ENCODE peak calls at places on chromosomes 16 and 17, in eight cellular contexts. T, D, A, Z, N, X, K and Y are unnamed samples.

GRCh38 chr17:10105513-10106001 is 92.8 kb downstream of the GAS7 start:
- DNase-seq in T (no peak), D (no peak), A (no peak), Z (no peak), N (no peak), X (no peak), K (no peak), Y (no peak)

GRCh38 chr17:58331815-58332719 is 3.5 kb upstream of the TSPOAP1 start:
- DNase-seq in T (no peak), D (no peak), A (peak), Z (no peak), N (peak), X (no peak), K (no peak), Y (no peak)

GRCh38 chr17:17118399-17118798 is 76.1 kb downstream of the MPRIP start:
- DNase-seq in T (no peak), D (no peak), A (no peak), Z (no peak), N (no peak), X (no peak), K (no peak), Y (no peak)

GRCh38 chr16:83300326-83300725 is 507.5 kb upstream of the HSBP1 start:
- DNase-seq in T (no peak), D (no peak), A (no peak), Z (no peak), N (no peak), X (no peak), K (no peak), Y (no peak)

GRCh38 chr16:54627616-54628015 is 303.0 kb upstream of the IRX5 start:
- DNase-seq in T (no peak), D (no peak), A (no peak), Z (no peak), N (no peak), X (no peak), K (no peak), Y (no peak)

GRCh38 chr17:64134996-64135395 is 5.1 kb upstream of the ERN1 start:
- DNase-seq in T (no peak), D (no peak), A (no peak), Z (no peak), N (no peak), X (no peak), K (no peak), Y (no peak)

GRCh38 chr16:1645914-1646525 is 32.1 kb upstream of the JPT2 start:
- DNase-seq in T (peak), D (no peak), A (no peak), Z (peak), N (peak), X (no peak), K (no peak), Y (peak)

GRCh38 chr16:74279805-74280204 is 16.8 kb upstream of the PSMD7 start:
- DNase-seq in T (no peak), D (no peak), A (no peak), Z (no peak), N (no peak), X (no peak), K (no peak), Y (no peak)

GRCh38 chr16:16183562-16183961 is 39.7 kb downstream of the ABCC6 start:
- DNase-seq in T (no peak), D (no peak), A (no peak), Z (no peak), N (no peak), X (no peak), K (peak), Y (no peak)
- TF ChIP-seq CTCF in T (peak), D (peak), A (no peak), Z (no peak), N (no peak), X (no peak), K (peak), Y (peak)

DNA sequence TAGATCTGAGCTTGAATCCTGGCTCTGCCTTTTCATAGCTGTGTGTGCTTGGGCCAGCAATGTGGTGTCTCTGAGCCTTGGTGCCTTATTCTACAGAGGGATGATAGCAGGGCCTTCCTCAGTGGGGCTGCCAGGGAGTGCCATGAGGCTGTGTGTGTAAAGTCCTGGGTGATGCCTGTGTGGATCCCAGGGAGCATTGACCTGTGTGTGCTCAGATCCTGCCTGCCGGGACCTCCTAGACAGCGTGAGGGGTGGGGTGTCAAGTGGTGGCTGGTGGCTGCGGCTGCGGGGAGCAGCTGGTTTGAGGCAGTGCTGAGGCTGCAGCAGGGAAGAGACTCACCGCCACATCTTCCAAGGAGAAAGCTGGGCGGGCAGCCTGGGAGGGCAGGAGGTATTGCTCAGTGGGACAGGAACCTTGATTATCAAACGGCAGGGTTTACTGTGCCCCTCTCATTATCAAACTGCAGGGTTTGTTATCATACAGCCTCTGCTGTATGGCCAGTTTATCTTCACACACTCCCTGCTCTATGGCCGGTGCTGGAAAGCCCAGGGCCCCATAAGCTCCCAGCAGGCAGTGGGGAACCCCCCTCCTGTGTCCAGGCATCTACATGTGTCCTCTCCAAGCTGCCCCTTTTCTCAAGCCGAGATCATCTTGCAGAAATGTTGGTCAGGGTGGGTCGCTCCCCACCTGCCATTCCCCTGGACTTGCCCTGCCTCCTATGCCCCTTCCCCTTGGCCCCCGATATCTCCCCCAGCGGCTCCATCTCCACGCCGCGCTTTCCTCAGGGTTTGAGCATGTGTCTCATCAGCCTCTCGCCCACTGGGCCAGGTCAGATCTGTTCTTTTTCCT is 3.1 kb upstream of the ADCY7 start:
- DNase-seq in T (no peak), D (no peak), A (no peak), Z (no peak), N (no peak), X (no peak), K (no peak), Y (no peak)
- TF ChIP-seq CTCF in T (no peak), D (no peak), A (no peak), Z (no peak), N (no peak), X (no peak), K (no peak), Y (no peak)

GRCh38 chr17:43994272-43995149 is 9.9 kb upstream of the NAGS start:
- DNase-seq in T (peak), D (no peak), A (peak), Z (peak), N (peak), X (no peak), K (peak), Y (peak)
- TF ChIP-seq CTCF in T (peak), D (peak), A (peak), Z (peak), N (peak), X (peak), K (peak), Y (peak)

DNA sequence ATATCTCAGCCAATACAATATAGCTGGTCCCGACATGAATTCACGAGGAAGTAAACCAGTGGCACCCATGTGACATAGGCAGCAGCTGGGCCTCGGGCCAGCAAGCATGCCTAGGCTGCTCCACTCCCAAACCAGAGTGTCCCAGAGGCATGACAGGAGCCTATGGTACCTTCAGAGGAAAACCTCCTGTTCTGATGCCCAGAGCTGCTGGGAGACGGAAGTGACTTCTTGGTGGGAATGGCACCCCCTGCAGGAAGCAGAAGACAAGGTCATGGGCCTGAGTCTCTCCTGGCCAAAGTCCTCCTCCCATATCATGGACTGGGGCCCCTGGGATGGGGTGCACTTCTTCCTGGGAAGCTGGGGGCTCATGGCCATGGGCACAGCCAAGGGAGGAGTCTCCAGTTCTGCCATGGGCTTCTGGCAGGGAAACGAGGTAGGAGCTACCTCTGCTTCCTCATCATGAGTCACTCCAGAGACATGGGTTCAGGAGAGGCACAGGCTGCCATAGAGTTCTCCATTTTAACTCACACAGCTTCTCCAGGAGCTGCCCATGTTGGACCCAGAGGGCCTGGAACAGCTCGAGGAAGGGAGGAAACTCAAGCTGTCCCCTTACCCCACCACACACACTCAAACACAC is 13.4 kb downstream of the FBF1 start:
- DNase-seq in T (peak), D (no peak), A (peak), Z (peak), N (peak), X (no peak), K (peak), Y (peak)
- TF ChIP-seq CTCF in T (peak), D (peak), A (peak), Z (peak), N (peak), X (no peak), K (peak), Y (peak)

GRCh38 chr17:73197141-73197540 is 4.3 kb downstream of the COG1 start:
- DNase-seq in T (no peak), D (no peak), A (no peak), Z (no peak), N (no peak), X (no peak), K (no peak), Y (no peak)
- TF ChIP-seq CTCF in T (no peak), D (no peak), A (no peak), Z (no peak), N (no peak), X (no peak), K (no peak), Y (no peak)

DNA sequence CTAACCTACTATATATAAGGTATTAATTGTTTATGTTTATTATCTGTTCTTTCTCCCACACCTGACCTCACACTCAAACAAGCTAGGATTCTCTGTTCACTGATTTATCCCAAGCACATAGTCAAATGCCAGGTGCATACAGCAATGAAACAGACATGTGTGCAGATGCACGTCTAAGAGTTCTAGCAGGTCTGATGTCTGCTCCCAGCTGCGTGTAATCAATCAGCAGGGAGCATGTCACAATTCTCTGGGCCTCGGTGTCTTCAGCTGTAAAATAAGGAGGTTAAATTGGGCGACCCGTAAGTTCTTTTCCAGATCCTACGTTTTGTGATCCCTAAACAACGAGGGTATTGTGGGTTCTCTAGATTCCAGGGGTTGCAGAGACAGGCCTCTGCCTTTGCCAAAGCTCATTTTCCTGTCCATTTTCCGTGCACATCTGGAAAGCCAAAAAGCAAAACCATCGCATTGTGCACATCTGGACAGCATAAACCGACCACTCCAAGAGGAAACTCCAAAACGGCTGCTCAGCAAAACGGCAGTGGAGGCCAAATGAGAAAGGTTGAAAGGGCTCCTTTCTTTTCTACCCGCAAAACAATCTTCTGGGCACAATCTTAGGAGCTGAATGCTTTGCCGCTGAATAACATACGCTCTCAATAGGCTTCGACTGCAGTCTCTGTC is 426.5 kb downstream of the SLC39A11 start:
- DNase-seq in T (no peak), D (no peak), A (no peak), Z (no peak), N (no peak), X (no peak), K (no peak), Y (no peak)
- TF ChIP-seq CTCF in T (no peak), D (no peak), A (no peak), Z (no peak), N (no peak), X (no peak), K (no peak), Y (no peak)

GRCh38 chr17:67212716-67213417 is 32.1 kb downstream of the HELZ start:
- DNase-seq in T (no peak), D (peak), A (no peak), Z (no peak), N (peak), X (no peak), K (no peak), Y (no peak)
- TF ChIP-seq CTCF in T (no peak), D (no peak), A (no peak), Z (no peak), N (no peak), X (no peak), K (no peak), Y (no peak)